ENCODE peak calls at places on chromosome 5, in six cellular contexts. R is K562, U is pancreas, K is A673, O is AG09309, T is left ventricle myocardium inferior. D is an unnamed sample.

GRCh38 chr5:88364991-88365390 is 96.3 kb upstream of the TMEM161B start:
- DNase-seq in R (no peak), U (no peak), K (no peak), O (no peak), T (no peak), D (no peak)

GRCh38 chr5:131635755-131636479 is 888 bp upstream of the RAPGEF6 start:
- DNase-seq in R (peak; percentile 43), U (no peak), K (no peak), O (no peak), T (no peak), D (no peak)

GRCh38 chr5:91500758-91501157 is 117.6 kb upstream of the ARRDC3 start:
- DNase-seq in R (no peak), U (no peak), K (no peak), O (no peak), T (no peak), D (no peak)

GRCh38 chr5:151770383-151771258 is 1.1 kb upstream of the G3BP1 start:
- DNase-seq in R (peak; percentile 81), U (peak; percentile 74), K (peak; percentile 72), O (no peak), T (peak; percentile 82), D (peak; percentile 85)

GRCh38 chr5:140568664-140569063 is 4.0 kb downstream of the SLC35A4 start:
- DNase-seq in R (no peak), U (no peak), K (no peak), O (no peak), T (no peak), D (no peak)

GRCh38 chr5:180133971-180134508 is 62.5 kb upstream of the RNF130 start:
- DNase-seq in R (no peak), U (no peak), K (no peak), O (no peak), T (no peak), D (no peak)

GRCh38 chr5:39202594-39203290 is 16.6 kb downstream of the FYB1 start:
- DNase-seq in R (peak; percentile 46), U (no peak), K (no peak), O (no peak), T (no peak), D (no peak)

GRCh38 chr5:172909931-172910502 is 49.2 kb upstream of the RPL26L1 start:
- DNase-seq in R (no peak), U (no peak), K (no peak), O (no peak), T (no peak), D (peak; percentile 48)

GRCh38 chr5:150246835-150247234 is 42.7 kb downstream of the CAMK2A start:
- DNase-seq in R (no peak), U (no peak), K (no peak), O (no peak), T (no peak), D (no peak)

GRCh38 chr5:81924467-81924866 is 47.4 kb upstream of the ATG10 start:
- DNase-seq in R (no peak), U (no peak), K (no peak), O (no peak), T (peak; percentile 41), D (no peak)

GRCh38 chr5:83576341-83576740 is 104.8 kb downstream of the VCAN start:
- DNase-seq in R (no peak), U (no peak), K (no peak), O (no peak), T (no peak), D (peak; percentile 53)

GRCh38 chr5:96823900-96824351 is 16.2 kb upstream of the ERAP1 start:
- DNase-seq in R (no peak), U (no peak), K (no peak), O (peak; percentile 58), T (no peak), D (peak; percentile 57)

GRCh38 chr5:116078199-116078598 is 6.6 kb upstream of the COMMD10 start:
- DNase-seq in R (no peak), U (no peak), K (no peak), O (no peak), T (no peak), D (no peak)

GRCh38 chr5:71873202-71873601 is 154.1 kb downstream of the CARTPT start:
- DNase-seq in R (no peak), U (no peak), K (no peak), O (no peak), T (no peak), D (no peak)

GRCh38 chr5:1505506-1506241 is 18.1 kb downstream of the LPCAT1 start:
- DNase-seq in R (no peak), U (no peak), K (no peak), O (no peak), T (no peak), D (peak; percentile 14)

GRCh38 chr5:177607452-177608192 is 7.7 kb downstream of the B4GALT7 start:
- DNase-seq in R (peak; percentile 80), U (peak; percentile 63), K (peak; percentile 75), O (peak; percentile 39), T (peak; percentile 69), D (peak; percentile 76)

GRCh38 chr5:132183723-132184122 is 43.9 kb downstream of the P4HA2 start:
- DNase-seq in R (no peak), U (no peak), K (no peak), O (no peak), T (no peak), D (peak; percentile 43)

GRCh38 chr5:138606378-138606777 is 31.2 kb upstream of the HSPA9 start:
- DNase-seq in R (no peak), U (no peak), K (no peak), O (no peak), T (no peak), D (no peak)

GRCh38 chr5:72241346-72242003 is 78.6 kb downstream of the MRPS27 start:
- DNase-seq in R (no peak), U (no peak), K (no peak), O (no peak), T (no peak), D (no peak)

GRCh38 chr5:16461782-16462181 is 3.8 kb downstream of the ZNF622 start:
- DNase-seq in R (no peak), U (no peak), K (no peak), O (peak; percentile 80), T (no peak), D (peak; percentile 59)

GRCh38 chr5:171562822-171563221 is 143.4 kb downstream of the FGF18 start:
- DNase-seq in R (no peak), U (no peak), K (no peak), O (no peak), T (no peak), D (no peak)

GRCh38 chr5:4042311-4042710 is 446.7 kb downstream of the IRX1 start:
- DNase-seq in R (no peak), U (no peak), K (no peak), O (no peak), T (no peak), D (no peak)

GRCh38 chr5:108727639-108728565 is 19.8 kb upstream of the FER start:
- DNase-seq in R (peak; percentile 95), U (peak; percentile 92), K (peak; percentile 92), O (peak; percentile 68), T (peak; percentile 92), D (peak; percentile 90)

GRCh38 chr5:6220346-6221088 is 157.8 kb downstream of the MED10 start:
- DNase-seq in R (no peak), U (no peak), K (no peak), O (no peak), T (no peak), D (no peak)

GRCh38 chr5:180072556-180072955 is 997 bp upstream of the RNF130 start:
- DNase-seq in R (no peak), U (no peak), K (no peak), O (no peak), T (no peak), D (no peak)

GRCh38 chr5:154850255-154851062 is at the start of gene FAXDC2:
- DNase-seq in R (peak; percentile 74), U (peak; percentile 50), K (no peak), O (peak; percentile 45), T (peak; percentile 81), D (peak; percentile 89)

GRCh38 chr5:31889131-31889561 is 250.2 kb downstream of the PDZD2 start:
- DNase-seq in R (no peak), U (no peak), K (no peak), O (no peak), T (no peak), D (no peak)

GRCh38 chr5:175640108-175640507 is 17.8 kb upstream of the HRH2 start:
- DNase-seq in R (no peak), U (no peak), K (no peak), O (no peak), T (no peak), D (no peak)
- TF ChIP-seq CTCF in R (no peak), U (no peak), K (no peak), O (no peak), T (no peak), D (no peak)

DNA sequence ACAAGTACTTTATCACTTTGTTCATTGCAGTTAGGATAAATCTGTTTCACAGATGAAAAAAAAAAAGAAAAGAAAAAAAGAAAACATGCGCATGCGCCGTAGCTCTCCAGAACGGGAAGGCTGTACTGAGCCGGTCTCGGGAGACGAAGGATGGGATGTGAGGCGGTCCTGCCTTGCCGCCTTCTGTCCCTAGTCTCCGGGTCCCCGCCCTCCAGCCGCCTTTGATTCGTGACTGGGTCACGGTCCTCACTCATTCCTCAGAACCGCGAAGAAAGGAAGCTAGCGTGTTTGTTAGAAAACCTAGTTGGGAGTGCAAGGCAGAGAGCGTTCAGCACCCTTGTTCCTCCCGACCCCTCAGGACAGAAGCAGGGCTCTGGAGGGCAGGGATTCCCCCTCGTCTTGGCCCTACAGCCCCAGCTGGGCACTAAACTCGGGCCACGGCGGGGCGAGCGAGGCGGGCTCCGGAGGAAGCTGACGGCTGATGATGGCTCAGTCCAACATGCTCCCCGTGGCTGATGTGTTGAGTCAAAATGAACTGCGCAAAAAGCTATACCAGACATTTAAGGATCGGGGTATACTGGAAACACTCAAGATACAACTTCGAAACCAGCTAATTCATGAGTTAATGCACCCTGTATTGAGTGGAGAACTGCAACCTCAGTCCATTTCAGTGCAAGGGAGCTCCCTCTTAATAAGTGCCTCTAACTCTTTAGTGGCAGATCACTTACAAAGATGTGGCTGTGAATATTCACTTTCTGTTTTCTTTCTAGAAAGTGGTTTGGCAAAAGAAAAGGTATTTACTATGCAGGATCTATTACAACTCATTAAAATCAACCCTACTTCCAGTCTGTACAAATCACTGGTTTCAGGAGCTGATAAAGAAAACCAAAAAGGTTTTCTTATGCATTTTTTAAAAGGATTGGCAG is 40.0 kb downstream of the CPLANE1 start:
- DNase-seq in R (no peak), U (no peak), K (peak; percentile 58), O (no peak), T (peak; percentile 32), D (peak; percentile 39)
- H3K4me3 ChIP-seq in R (no peak overlapping the region), U (no peak overlapping the region), K (peak overlapping the region; percentile 48), O (peak overlapping the region; percentile 30), T (peak overlapping the region; percentile 33), D (peak overlapping the region; percentile 50)

DNA sequence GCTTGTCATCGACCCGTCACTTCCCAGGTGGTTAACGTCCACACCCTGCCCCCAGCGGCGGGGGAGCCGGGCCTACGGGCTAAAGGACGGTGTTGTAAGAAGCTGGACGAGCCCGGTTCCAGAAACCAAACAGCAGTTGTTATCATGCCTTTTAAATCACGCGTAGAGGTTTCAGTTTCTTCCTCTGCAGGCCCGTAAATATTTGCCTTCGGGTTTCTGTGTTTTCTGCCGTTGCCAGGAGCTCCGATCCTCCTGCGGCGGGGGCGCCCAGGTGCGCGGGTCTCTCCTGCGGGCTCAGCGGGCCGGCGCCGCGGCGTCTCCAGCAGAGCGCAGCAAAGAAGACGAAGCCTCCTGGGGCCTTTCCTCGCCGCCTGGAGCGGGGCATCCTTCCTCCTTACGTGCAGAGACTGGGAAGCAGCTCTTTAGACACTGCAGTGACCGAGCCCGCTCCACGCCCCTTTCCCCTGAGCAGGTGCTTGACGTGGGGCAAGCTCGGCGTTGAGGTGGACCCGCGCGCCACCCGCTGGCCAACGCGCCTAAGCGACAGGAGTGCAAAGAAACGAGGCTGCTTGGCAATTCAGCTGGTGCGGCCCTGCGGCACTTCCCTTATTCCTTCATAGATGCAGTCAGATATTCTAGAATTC is 21.8 kb upstream of the TTC1 start:
- DNase-seq in R (peak; percentile 63), U (peak; percentile 83), K (peak; percentile 56), O (no peak), T (peak; percentile 73), D (peak; percentile 50)
- TF ChIP-seq CTCF in R (peak; percentile 74), U (peak; percentile 38), K (peak; percentile 70), O (peak; percentile 83), T (peak; percentile 80), D (peak; percentile 72)

GRCh38 chr5:157047898-157048297 is 11.0 kb downstream of the HAVCR1 start:
- DNase-seq in R (no peak), U (no peak), K (no peak), O (no peak), T (no peak), D (no peak)
- H3K4me3 ChIP-seq in R (no peak overlapping the region), U (no peak overlapping the region), K (no peak overlapping the region), O (no peak overlapping the region), T (no peak overlapping the region), D (no peak overlapping the region)